ENCODE peak calls at places on chromosomes 6 and 20, in four cellular contexts. One of them, this sample, is unnamed.

GRCh38 chr6:76886900-76887299 is 576.4 kb downstream of the HTR1B start:
- DNase-seq in Peyer's patch: no peak
- DNase-seq in tibial nerve: no peak
- DNase-seq in neural progenitor cell: no peak
- DNase-seq in this sample: no peak

GRCh38 chr6:168053086-168053956 is 25.7 kb downstream of the FRMD1 start:
- DNase-seq in Peyer's patch: no peak
- DNase-seq in tibial nerve: no peak
- DNase-seq in neural progenitor cell: no peak
- DNase-seq in this sample: no peak

GRCh38 chr6:345747-346388 is 45.7 kb upstream of the IRF4 start:
- DNase-seq in Peyer's patch: no peak
- DNase-seq in tibial nerve: no peak
- DNase-seq in neural progenitor cell: no peak
- DNase-seq in this sample: no peak

GRCh38 chr6:117389227-117390057 is 36.3 kb downstream of the ROS1 start:
- DNase-seq in Peyer's patch: no peak
- DNase-seq in tibial nerve: no peak
- DNase-seq in neural progenitor cell: no peak
- DNase-seq in this sample: peak

GRCh38 chr20:23254034-23254433 is 96.6 kb upstream of the NXT1 start:
- DNase-seq in Peyer's patch: no peak
- DNase-seq in tibial nerve: no peak
- DNase-seq in neural progenitor cell: no peak
- DNase-seq in this sample: no peak

GRCh38 chr20:40683221-40683893 is 5.7 kb downstream of the MAFB start:
- DNase-seq in Peyer's patch: no peak
- DNase-seq in tibial nerve: no peak
- DNase-seq in neural progenitor cell: peak
- DNase-seq in this sample: peak

GRCh38 chr6:5135783-5136376 is 50.7 kb downstream of the PPP1R3G start:
- DNase-seq in Peyer's patch: peak
- DNase-seq in tibial nerve: peak
- DNase-seq in neural progenitor cell: peak
- DNase-seq in this sample: peak

GRCh38 chr6:153129873-153130514 is 1.1 kb downstream of the RGS17 start:
- DNase-seq in Peyer's patch: no peak
- DNase-seq in tibial nerve: no peak
- DNase-seq in neural progenitor cell: peak
- DNase-seq in this sample: no peak

GRCh38 chr6:129679758-129680157 is 30.2 kb downstream of the ARHGAP18 start:
- DNase-seq in Peyer's patch: no peak
- DNase-seq in tibial nerve: no peak
- DNase-seq in neural progenitor cell: no peak
- DNase-seq in this sample: no peak

GRCh38 chr20:51738877-51739447 is 29.2 kb downstream of the ATP9A start:
- DNase-seq in Peyer's patch: no peak
- DNase-seq in tibial nerve: no peak
- DNase-seq in neural progenitor cell: no peak
- DNase-seq in this sample: peak

GRCh38 chr6:130787726-130788500 is 39.3 kb upstream of the SMLR1 start:
- DNase-seq in Peyer's patch: no peak
- DNase-seq in tibial nerve: no peak
- DNase-seq in neural progenitor cell: no peak
- DNase-seq in this sample: no peak
- H3K27ac ChIP-seq in Peyer's patch: no peak
- H3K27ac ChIP-seq in tibial nerve: no peak
- H3K27ac ChIP-seq in neural progenitor cell: no peak
- H3K27ac ChIP-seq in this sample: no peak

GRCh38 chr6:3163248-3163594 is 5.9 kb upstream of the TUBB2A start:
- DNase-seq in Peyer's patch: no peak
- DNase-seq in tibial nerve: peak
- DNase-seq in neural progenitor cell: no peak
- DNase-seq in this sample: no peak

GRCh38 chr6:3159805-3160781 is 2.7 kb upstream of the TUBB2A start:
- DNase-seq in Peyer's patch: peak
- DNase-seq in tibial nerve: peak
- DNase-seq in neural progenitor cell: peak
- DNase-seq in this sample: peak

GRCh38 chr6:3164388-3164787 is 7.0 kb upstream of the TUBB2A start:
- DNase-seq in Peyer's patch: no peak
- DNase-seq in tibial nerve: no peak
- DNase-seq in neural progenitor cell: no peak
- DNase-seq in this sample: no peak

GRCh38 chr6:3162565-3163247 is 5.4 kb upstream of the TUBB2A start:
- DNase-seq in Peyer's patch: peak
- DNase-seq in tibial nerve: no peak
- DNase-seq in neural progenitor cell: peak
- DNase-seq in this sample: peak

GRCh38 chr6:3162067-3162497 is 4.7 kb upstream of the TUBB2A start:
- DNase-seq in Peyer's patch: no peak
- DNase-seq in tibial nerve: no peak
- DNase-seq in neural progenitor cell: peak
- DNase-seq in this sample: no peak
- H3K4me3 ChIP-seq in Peyer's patch: peak
- H3K4me3 ChIP-seq in tibial nerve: peak
- H3K4me3 ChIP-seq in neural progenitor cell: peak
- H3K4me3 ChIP-seq in this sample: peak

GRCh38 chr20:1902188-1902587 is 7.0 kb downstream of the SIRPA start:
- DNase-seq in Peyer's patch: no peak
- DNase-seq in tibial nerve: no peak
- DNase-seq in neural progenitor cell: no peak
- DNase-seq in this sample: no peak

GRCh38 chr20:1898496-1899168 is 3.4 kb downstream of the SIRPA start:
- DNase-seq in Peyer's patch: no peak
- DNase-seq in tibial nerve: no peak
- DNase-seq in neural progenitor cell: no peak
- DNase-seq in this sample: no peak

GRCh38 chr20:1901704-1902103 is 6.5 kb downstream of the SIRPA start:
- DNase-seq in Peyer's patch: no peak
- DNase-seq in tibial nerve: no peak
- DNase-seq in neural progenitor cell: peak
- DNase-seq in this sample: no peak

GRCh38 chr20:1899169-1899525 is 3.9 kb downstream of the SIRPA start:
- DNase-seq in Peyer's patch: no peak
- DNase-seq in tibial nerve: no peak
- DNase-seq in neural progenitor cell: no peak
- DNase-seq in this sample: no peak

GRCh38 chr20:1900321-1900791 is 5.1 kb downstream of the SIRPA start:
- DNase-seq in Peyer's patch: peak
- DNase-seq in tibial nerve: peak
- DNase-seq in neural progenitor cell: peak
- DNase-seq in this sample: peak
- H3K27ac ChIP-seq in Peyer's patch: no peak
- H3K27ac ChIP-seq in tibial nerve: no peak
- H3K27ac ChIP-seq in neural progenitor cell: no peak
- H3K27ac ChIP-seq in this sample: no peak

GRCh38 chr6:39821739-39822532 is 29.8 kb downstream of the DAAM2 start:
- DNase-seq in Peyer's patch: no peak
- DNase-seq in tibial nerve: no peak
- DNase-seq in neural progenitor cell: no peak
- DNase-seq in this sample: no peak
- H3K4me3 ChIP-seq in Peyer's patch: peak
- H3K4me3 ChIP-seq in tibial nerve: no peak
- H3K4me3 ChIP-seq in neural progenitor cell: no peak
- H3K4me3 ChIP-seq in this sample: no peak

DNA sequence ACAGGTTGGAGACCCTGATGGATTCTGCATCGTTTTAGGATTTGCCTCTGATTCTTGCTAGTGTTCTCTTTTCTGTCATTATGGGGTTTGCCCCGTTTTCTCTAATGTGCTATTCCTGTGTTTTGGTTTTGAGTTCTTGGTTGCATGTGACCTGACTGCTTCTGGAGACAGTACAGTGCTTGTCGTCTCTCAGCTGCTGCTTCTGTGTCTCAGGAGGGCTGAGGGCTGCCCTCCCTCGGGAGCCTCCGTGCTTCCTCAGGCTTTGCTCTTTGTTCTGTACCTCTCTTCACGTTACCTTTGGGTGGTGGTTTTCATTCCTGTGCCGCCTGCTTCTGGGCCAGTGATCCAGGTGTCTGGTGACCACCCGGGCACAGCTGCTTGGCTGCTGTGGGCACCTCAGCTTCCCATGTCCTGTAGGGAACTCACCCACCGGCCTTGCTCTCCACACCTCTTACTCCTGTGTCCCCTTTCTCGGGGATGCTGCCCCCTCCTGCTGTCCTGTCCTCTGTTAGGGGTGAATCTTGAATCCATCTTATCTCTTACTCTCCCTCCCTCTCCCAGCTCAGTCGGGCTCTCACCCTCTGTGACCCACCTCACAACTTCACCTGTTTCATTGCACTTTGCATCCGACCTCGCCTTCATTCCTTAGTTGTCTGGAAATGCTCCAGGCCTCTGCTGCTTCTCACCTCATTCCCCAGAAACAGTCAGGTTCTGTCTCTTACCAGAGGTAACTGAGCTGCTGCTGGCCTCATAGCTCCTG is 33.2 kb downstream of the PANK2 start:
- DNase-seq in Peyer's patch: no peak
- DNase-seq in tibial nerve: no peak
- DNase-seq in neural progenitor cell: no peak
- DNase-seq in this sample: peak
- H3K27ac ChIP-seq in Peyer's patch: no peak
- H3K27ac ChIP-seq in tibial nerve: no peak
- H3K27ac ChIP-seq in neural progenitor cell: no peak
- H3K27ac ChIP-seq in this sample: no peak

GRCh38 chr6:100446922-100447899 is 17.5 kb downstream of the SIM1 start:
- DNase-seq in Peyer's patch: no peak
- DNase-seq in tibial nerve: no peak
- DNase-seq in neural progenitor cell: peak
- DNase-seq in this sample: no peak
- H3K4me3 ChIP-seq in Peyer's patch: no peak
- H3K4me3 ChIP-seq in tibial nerve: no peak
- H3K4me3 ChIP-seq in neural progenitor cell: peak
- H3K4me3 ChIP-seq in this sample: no peak

GRCh38 chr6:132479131-132479530 is 33.8 kb downstream of the STX7 start:
- DNase-seq in Peyer's patch: no peak
- DNase-seq in tibial nerve: no peak
- DNase-seq in neural progenitor cell: no peak
- DNase-seq in this sample: no peak

GRCh38 chr6:132478697-132479096 is 34.2 kb downstream of the STX7 start:
- DNase-seq in Peyer's patch: no peak
- DNase-seq in tibial nerve: no peak
- DNase-seq in neural progenitor cell: no peak
- DNase-seq in this sample: no peak

GRCh38 chr6:132483779-132484679 is 28.9 kb downstream of the STX7 start:
- DNase-seq in Peyer's patch: no peak
- DNase-seq in tibial nerve: peak
- DNase-seq in neural progenitor cell: peak
- DNase-seq in this sample: peak

GRCh38 chr6:132482595-132482994 is 30.3 kb downstream of the STX7 start:
- DNase-seq in Peyer's patch: no peak
- DNase-seq in tibial nerve: no peak
- DNase-seq in neural progenitor cell: no peak
- DNase-seq in this sample: no peak

GRCh38 chr6:132481189-132481588 is 31.7 kb downstream of the STX7 start:
- DNase-seq in Peyer's patch: no peak
- DNase-seq in tibial nerve: no peak
- DNase-seq in neural progenitor cell: no peak
- DNase-seq in this sample: no peak
- H3K27ac ChIP-seq in Peyer's patch: no peak
- H3K27ac ChIP-seq in tibial nerve: no peak
- H3K27ac ChIP-seq in neural progenitor cell: no peak
- H3K27ac ChIP-seq in this sample: no peak

This sample was measured in small intestine.